ENCODE peak calls at places on chromosomes 11 and 22, in six cellular contexts. W is NCI-H345, U is cerebellum, H is IMR-90, Y is putamen, E is amniotic stem cell. M is an unnamed sample.
A peak's percentile ranks its signal among the peaks of the same experiment; 100 is the strongest.

GRCh38 chr11:46380340-46381045 is 976 bp upstream of the MDK start:
- DNase-seq in W (peak; percentile 65), Y (no peak), U (no peak), H (no peak), E (no peak), M (peak; percentile 56)

GRCh38 chr11:65553301-65554001 is 4.7 kb downstream of the LTBP3 start:
- DNase-seq in W (peak; percentile 64), Y (no peak), U (no peak), E (no peak), H (no peak), M (no peak)

GRCh38 chr22:35154937-35155387 is 89.0 kb downstream of the ISX start:
- DNase-seq in H (peak; percentile 35), Y (no peak), E (peak; percentile 35), W (peak; percentile 41), U (peak; percentile 76), M (peak; percentile 47)

GRCh38 chr11:115199501-115199900 is 304.7 kb downstream of the CADM1 start:
- DNase-seq in H (peak; percentile 59), U (no peak), E (no peak), W (no peak), Y (no peak), M (no peak)

GRCh38 chr11:126231725-126232459 is 20.3 kb downstream of the FAM118B start:
- DNase-seq in W (no peak), H (peak; percentile 66), U (no peak), E (no peak), Y (no peak), M (no peak)

GRCh38 chr11:86456075-86456939 is 81.6 kb downstream of the CCDC81 start:
- DNase-seq in U (peak; percentile 72), W (peak; percentile 83), H (peak; percentile 80), Y (peak; percentile 76), E (peak; percentile 62), M (peak; percentile 83)

GRCh38 chr11:117465236-117465997 is 137.8 kb downstream of the CEP164 start:
- DNase-seq in E (no peak), H (no peak), W (no peak), Y (no peak), U (no peak), M (no peak)

GRCh38 chr11:120539681-120540369 is 28.3 kb downstream of the GRIK4 start:
- DNase-seq in U (no peak), E (no peak), H (peak; percentile 67), W (peak; percentile 84), Y (no peak), M (no peak)

GRCh38 chr11:71473793-71474080 is 20.7 kb downstream of the NADSYN1 start:
- DNase-seq in U (no peak), H (no peak), Y (no peak), E (no peak), W (no peak), M (no peak)

GRCh38 chr11:91265946-91266345 is 958.7 kb upstream of the FAT3 start:
- DNase-seq in Y (no peak), H (no peak), W (no peak), U (no peak), E (no peak), M (no peak)

GRCh38 chr11:73193251-73194033 is 24.6 kb upstream of the P2RY2 start:
- DNase-seq in Y (no peak), E (no peak), H (no peak), W (no peak), U (no peak), M (no peak)